ENCODE peak calls at places on chromosome 3, in seven cellular contexts. One of them, this sample, is unnamed.

GRCh38 chr3:43996379-43997301 is 245.0 kb upstream of the TOPAZ1 start:
- DNase-seq in HepG2: no peak
- DNase-seq in HCT116: no peak
- DNase-seq in K562: no peak
- DNase-seq in H1: no peak
- DNase-seq in GM12878: no peak
- DNase-seq in SK-N-SH: no peak
- DNase-seq in this sample: no peak

GRCh38 chr3:193946945-193947344 is 189.0 kb upstream of the HES1 start:
- DNase-seq in HepG2: peak
- DNase-seq in HCT116: peak
- DNase-seq in K562: no peak
- DNase-seq in H1: no peak
- DNase-seq in GM12878: no peak
- DNase-seq in SK-N-SH: no peak
- DNase-seq in this sample: no peak

GRCh38 chr3:66372681-66373350 is 128.0 kb downstream of the LRIG1 start:
- DNase-seq in HepG2: peak
- DNase-seq in HCT116: no peak
- DNase-seq in K562: no peak
- DNase-seq in H1: peak
- DNase-seq in GM12878: no peak
- DNase-seq in SK-N-SH: no peak
- DNase-seq in this sample: peak

GRCh38 chr3:134799393-134799792 is 4.3 kb downstream of the EPHB1 start:
- DNase-seq in HepG2: no peak
- DNase-seq in HCT116: no peak
- DNase-seq in K562: no peak
- DNase-seq in H1: no peak
- DNase-seq in GM12878: no peak
- DNase-seq in SK-N-SH: no peak
- DNase-seq in this sample: peak

GRCh38 chr3:13569201-13569600 is 20.3 kb downstream of the FBLN2 start:
- DNase-seq in HepG2: no peak
- DNase-seq in HCT116: no peak
- DNase-seq in K562: no peak
- DNase-seq in H1: no peak
- DNase-seq in GM12878: no peak
- DNase-seq in SK-N-SH: peak
- DNase-seq in this sample: no peak

GRCh38 chr3:194224937-194225422 is 89.0 kb downstream of the HES1 start:
- DNase-seq in HepG2: no peak
- DNase-seq in HCT116: no peak
- DNase-seq in K562: no peak
- DNase-seq in H1: no peak
- DNase-seq in GM12878: no peak
- DNase-seq in SK-N-SH: peak
- DNase-seq in this sample: no peak

GRCh38 chr3:133991637-133992036 is 38.1 kb downstream of the SLCO2A1 start:
- DNase-seq in HepG2: no peak
- DNase-seq in HCT116: no peak
- DNase-seq in K562: no peak
- DNase-seq in H1: no peak
- DNase-seq in GM12878: no peak
- DNase-seq in SK-N-SH: no peak
- DNase-seq in this sample: no peak

GRCh38 chr3:111690242-111690641 is 95.1 kb upstream of the ZBED2 start:
- DNase-seq in HepG2: no peak
- DNase-seq in HCT116: no peak
- DNase-seq in K562: no peak
- DNase-seq in H1: no peak
- DNase-seq in GM12878: no peak
- DNase-seq in SK-N-SH: no peak
- DNase-seq in this sample: no peak

GRCh38 chr3:8607285-8608040 is 37.1 kb downstream of the SSUH2 start:
- DNase-seq in HepG2: peak
- DNase-seq in HCT116: peak
- DNase-seq in K562: no peak
- DNase-seq in H1: no peak
- DNase-seq in GM12878: no peak
- DNase-seq in SK-N-SH: peak
- DNase-seq in this sample: peak

GRCh38 chr3:65732060-65732933 is 306.4 kb downstream of the MAGI1 start:
- DNase-seq in HepG2: peak
- DNase-seq in HCT116: peak
- DNase-seq in K562: peak
- DNase-seq in H1: no peak
- DNase-seq in GM12878: peak
- DNase-seq in SK-N-SH: peak
- DNase-seq in this sample: peak

GRCh38 chr3:49805884-49806701 is 3.0 kb downstream of the INKA1 start:
- DNase-seq in HepG2: no peak
- DNase-seq in HCT116: no peak
- DNase-seq in K562: peak
- DNase-seq in H1: no peak
- DNase-seq in GM12878: no peak
- DNase-seq in SK-N-SH: peak
- DNase-seq in this sample: no peak

GRCh38 chr3:127473244-127474024 is 117.1 kb downstream of the TPRA1 start:
- DNase-seq in HepG2: peak
- DNase-seq in HCT116: peak
- DNase-seq in K562: peak
- DNase-seq in H1: peak
- DNase-seq in GM12878: no peak
- DNase-seq in SK-N-SH: peak
- DNase-seq in this sample: peak

GRCh38 chr3:109702252-109702651 is 364.9 kb upstream of the DPPA4 start:
- DNase-seq in HepG2: no peak
- DNase-seq in HCT116: no peak
- DNase-seq in K562: no peak
- DNase-seq in H1: no peak
- DNase-seq in GM12878: no peak
- DNase-seq in SK-N-SH: no peak
- DNase-seq in this sample: no peak

GRCh38 chr3:4739289-4740236 is 239.7 kb upstream of the BHLHE40 start:
- DNase-seq in HepG2: no peak
- DNase-seq in HCT116: no peak
- DNase-seq in K562: peak
- DNase-seq in H1: no peak
- DNase-seq in GM12878: no peak
- DNase-seq in SK-N-SH: no peak
- DNase-seq in this sample: no peak

GRCh38 chr3:197420115-197420514 is 121.7 kb upstream of the DLG1 start:
- DNase-seq in HepG2: no peak
- DNase-seq in HCT116: no peak
- DNase-seq in K562: no peak
- DNase-seq in H1: no peak
- DNase-seq in GM12878: no peak
- DNase-seq in SK-N-SH: no peak
- DNase-seq in this sample: no peak

GRCh38 chr3:140762751-140763150 is 84.9 kb downstream of the TRIM42 start:
- DNase-seq in HepG2: no peak
- DNase-seq in HCT116: no peak
- DNase-seq in K562: no peak
- DNase-seq in H1: no peak
- DNase-seq in GM12878: no peak
- DNase-seq in SK-N-SH: no peak
- DNase-seq in this sample: no peak

DNA sequence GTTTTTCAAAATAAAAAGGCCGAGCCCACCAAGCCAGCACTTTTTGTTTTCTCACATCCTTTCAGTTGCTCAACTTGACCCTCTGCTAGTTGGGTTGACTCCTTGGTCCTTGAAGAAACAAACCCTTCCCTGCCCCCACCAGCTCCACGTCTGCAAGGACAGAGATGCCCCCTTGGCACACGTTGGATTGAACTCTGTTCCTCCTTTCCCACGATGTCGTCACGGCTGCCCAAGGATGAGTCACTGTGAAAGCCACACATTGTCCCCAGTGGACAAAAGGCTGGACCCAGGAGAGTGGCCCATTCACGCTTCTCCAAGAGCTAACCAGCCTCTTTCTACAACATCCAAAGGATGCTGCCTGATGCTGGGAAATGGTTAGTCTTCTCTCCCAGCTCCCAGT is 43.0 kb upstream of the SPATA12 start:
- DNase-seq in HepG2: peak
- DNase-seq in HCT116: peak
- DNase-seq in K562: no peak
- DNase-seq in H1: no peak
- DNase-seq in GM12878: no peak
- DNase-seq in SK-N-SH: no peak
- DNase-seq in this sample: no peak
- TF ChIP-seq JUND in HepG2: no peak
- TF ChIP-seq JUND in HCT116: peak
- TF ChIP-seq JUND in K562: no peak
- TF ChIP-seq JUND in H1: no peak
- TF ChIP-seq JUND in GM12878: no peak
- TF ChIP-seq JUND in SK-N-SH: no peak
- TF ChIP-seq JUND in this sample: no peak

DNA sequence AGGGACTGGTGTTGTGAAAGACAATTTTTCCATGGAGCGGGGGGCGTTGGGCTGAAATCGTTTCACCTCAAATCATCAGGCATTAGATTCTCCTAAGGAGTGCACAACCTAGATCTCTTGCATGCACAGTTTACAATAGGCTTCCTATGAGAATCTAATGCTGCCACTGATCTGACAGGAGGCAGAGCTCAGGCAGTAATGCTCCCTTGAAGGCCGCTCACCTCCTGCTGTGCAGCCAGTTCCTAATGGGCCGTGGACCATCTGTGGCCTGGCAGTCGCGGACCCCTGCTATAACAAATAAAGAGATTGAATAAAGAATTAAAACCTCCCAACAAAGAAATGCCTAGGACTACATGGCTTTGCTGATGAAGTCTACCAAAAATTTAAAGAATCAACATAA is 25.3 kb upstream of the ANKRD28 start:
- DNase-seq in HepG2: no peak
- DNase-seq in HCT116: no peak
- DNase-seq in K562: no peak
- DNase-seq in H1: no peak
- DNase-seq in GM12878: no peak
- DNase-seq in SK-N-SH: no peak
- DNase-seq in this sample: no peak
- TF ChIP-seq JUND in HepG2: no peak
- TF ChIP-seq JUND in HCT116: no peak
- TF ChIP-seq JUND in K562: no peak
- TF ChIP-seq JUND in H1: no peak
- TF ChIP-seq JUND in GM12878: no peak
- TF ChIP-seq JUND in SK-N-SH: no peak
- TF ChIP-seq JUND in this sample: no peak

GRCh38 chr3:100954199-100954935 is 38.9 kb downstream of the ABI3BP start:
- DNase-seq in HepG2: no peak
- DNase-seq in HCT116: no peak
- DNase-seq in K562: no peak
- DNase-seq in H1: no peak
- DNase-seq in GM12878: no peak
- DNase-seq in SK-N-SH: no peak
- DNase-seq in this sample: no peak
- TF ChIP-seq JUND in HepG2: no peak
- TF ChIP-seq JUND in HCT116: no peak
- TF ChIP-seq JUND in K562: no peak
- TF ChIP-seq JUND in H1: no peak
- TF ChIP-seq JUND in GM12878: no peak
- TF ChIP-seq JUND in SK-N-SH: no peak
- TF ChIP-seq JUND in this sample: no peak

GRCh38 chr3:159059395-159059794 is 257.5 kb downstream of the MFSD1 start:
- DNase-seq in HepG2: no peak
- DNase-seq in HCT116: no peak
- DNase-seq in K562: no peak
- DNase-seq in H1: no peak
- DNase-seq in GM12878: no peak
- DNase-seq in SK-N-SH: no peak
- DNase-seq in this sample: no peak
- TF ChIP-seq JUND in HepG2: no peak
- TF ChIP-seq JUND in HCT116: no peak
- TF ChIP-seq JUND in K562: no peak
- TF ChIP-seq JUND in H1: no peak
- TF ChIP-seq JUND in GM12878: no peak
- TF ChIP-seq JUND in SK-N-SH: no peak
- TF ChIP-seq JUND in this sample: no peak

GRCh38 chr3:38004415-38005075 is 14.0 kb downstream of the VILL start:
- DNase-seq in HepG2: peak
- DNase-seq in HCT116: peak
- DNase-seq in K562: peak
- DNase-seq in H1: no peak
- DNase-seq in GM12878: no peak
- DNase-seq in SK-N-SH: peak
- DNase-seq in this sample: peak
- TF ChIP-seq JUND in HepG2: peak
- TF ChIP-seq JUND in HCT116: no peak
- TF ChIP-seq JUND in K562: peak
- TF ChIP-seq JUND in H1: no peak
- TF ChIP-seq JUND in GM12878: no peak
- TF ChIP-seq JUND in SK-N-SH: no peak
- TF ChIP-seq JUND in this sample: no peak

GRCh38 chr3:185403002-185403401 is 40.1 kb downstream of the MAP3K13 start:
- DNase-seq in HepG2: no peak
- DNase-seq in HCT116: no peak
- DNase-seq in K562: no peak
- DNase-seq in H1: no peak
- DNase-seq in GM12878: no peak
- DNase-seq in SK-N-SH: peak
- DNase-seq in this sample: no peak

GRCh38 chr3:185401319-185401955 is 38.5 kb downstream of the MAP3K13 start:
- DNase-seq in HepG2: no peak
- DNase-seq in HCT116: no peak
- DNase-seq in K562: no peak
- DNase-seq in H1: no peak
- DNase-seq in GM12878: no peak
- DNase-seq in SK-N-SH: peak
- DNase-seq in this sample: no peak

GRCh38 chr3:185400340-185400667 is 37.4 kb downstream of the MAP3K13 start:
- DNase-seq in HepG2: no peak
- DNase-seq in HCT116: no peak
- DNase-seq in K562: no peak
- DNase-seq in H1: no peak
- DNase-seq in GM12878: no peak
- DNase-seq in SK-N-SH: no peak
- DNase-seq in this sample: no peak

GRCh38 chr3:185400866-185401265 is 37.9 kb downstream of the MAP3K13 start:
- DNase-seq in HepG2: no peak
- DNase-seq in HCT116: no peak
- DNase-seq in K562: no peak
- DNase-seq in H1: no peak
- DNase-seq in GM12878: no peak
- DNase-seq in SK-N-SH: no peak
- DNase-seq in this sample: no peak

GRCh38 chr3:185402561-185402960 is 39.6 kb downstream of the MAP3K13 start:
- DNase-seq in HepG2: no peak
- DNase-seq in HCT116: no peak
- DNase-seq in K562: no peak
- DNase-seq in H1: no peak
- DNase-seq in GM12878: no peak
- DNase-seq in SK-N-SH: peak
- DNase-seq in this sample: no peak
- TF ChIP-seq JUND in HepG2: no peak
- TF ChIP-seq JUND in HCT116: no peak
- TF ChIP-seq JUND in K562: no peak
- TF ChIP-seq JUND in H1: no peak
- TF ChIP-seq JUND in GM12878: no peak
- TF ChIP-seq JUND in SK-N-SH: no peak
- TF ChIP-seq JUND in this sample: no peak

This sample was measured in T47D.